ENCODE peak calls at places on chromosome 21, in ten cellular contexts. A is activated CD4-positive, alpha-beta T cell treated with anti-CD3 and anti-CD28 coated beads, Interleukin-2, amount 10 ng/mL, durations not matched to agents 7 days and 5 days; Q is retina; X is stimulated activated CD4-positive, alpha-beta T cell treated with anti-CD3 and anti-CD28 coated beads, Interleukin-4, amount 100 ng/mL, for 4 hours; T is NCI-H1694 treated with DMSO at 0.1 percent for 48 hours; S is HuH-7.5; K is A549; W is M059J; C is fibroblast of lung; Z is CD4-positive, alpha-beta T cell. I is an unnamed sample.

GRCh38 chr21:45538381-45539045 is 3.7 kb downstream of the SLC19A1 start:
- DNase-seq in A (no peak), Q (no peak), X (no peak), T (no peak), S (no peak), K (no peak), W (no peak), C (no peak), Z (peak), I (no peak)

GRCh38 chr21:44299458-44300261 is at the start of gene PFKL:
- DNase-seq in A (peak), Q (peak), X (peak), T (no peak), S (peak), K (peak), W (peak), C (peak), Z (peak), I (no peak)

GRCh38 chr21:35075546-35075945 is 26.4 kb upstream of the RUNX1 start:
- DNase-seq in A (no peak), Q (no peak), X (no peak), T (no peak), S (no peak), K (no peak), W (peak), C (peak), Z (no peak), I (peak)

GRCh38 chr21:33402011-33402979 is 918 bp upstream of the IFNGR2 start:
- DNase-seq in A (no peak), Q (peak), X (peak), T (no peak), S (peak), K (peak), W (no peak), C (peak), Z (no peak), I (no peak)

GRCh38 chr21:28805885-28806284 is 186.8 kb downstream of the LTN1 start:
- DNase-seq in A (no peak), Q (no peak), X (no peak), T (no peak), S (no peak), K (no peak), W (peak), C (peak), Z (no peak), I (no peak)

GRCh38 chr21:26965567-26966359 is 1.1 kb downstream of the ADAMTS5 start:
- DNase-seq in A (no peak), Q (peak), X (no peak), T (peak), S (no peak), K (no peak), W (no peak), C (peak), Z (no peak), I (no peak)

GRCh38 chr21:16437586-16437985 is 707.8 kb downstream of the USP25 start:
- DNase-seq in A (no peak), Q (no peak), X (no peak), T (no peak), S (no peak), K (no peak), W (no peak), C (no peak), Z (no peak), I (no peak)

GRCh38 chr21:33951276-33952178 is 35.9 kb upstream of the ATP5PO start:
- DNase-seq in A (peak), Q (no peak), X (no peak), T (no peak), S (no peak), K (no peak), W (no peak), C (peak), Z (no peak), I (no peak)

GRCh38 chr21:34351786-34352241 is 12.0 kb upstream of the KCNE2 start:
- DNase-seq in A (peak), Q (peak), X (no peak), T (peak), S (peak), K (peak), W (peak), C (peak), Z (no peak), I (no peak)

GRCh38 chr21:25383545-25383944 is 223.7 kb downstream of the MRPL39 start:
- DNase-seq in A (no peak), Q (no peak), X (no peak), T (no peak), S (no peak), K (no peak), W (no peak), C (no peak), Z (no peak), I (no peak)

GRCh38 chr21:29219165-29219770 is 79.5 kb upstream of the BACH1 start:
- DNase-seq in A (no peak), Q (no peak), X (no peak), T (no peak), S (no peak), K (no peak), W (no peak), C (no peak), Z (no peak), I (no peak)

GRCh38 chr21:44428281-44428942 is 26.9 kb upstream of the LRRC3 start:
- DNase-seq in A (peak), Q (no peak), X (peak), T (no peak), S (peak), K (peak), W (peak), C (no peak), Z (peak), I (peak)